ENCODE peak calls at places on chromosomes 1 and 21, in nine cellular contexts. R is CD8-positive, alpha-beta memory T cell; Y is body of pancreas; J is neural progenitor cell; L is thyroid gland; V is esophagus squamous epithelium; I is right lobe of liver; W is SJSA1; C is small intestine. T is an unnamed sample.

GRCh38 chr1:165773324-165773965 is 4.8 kb upstream of the TMCO1 start:
- DNase-seq in L (no peak), J (no peak), C (no peak), V (no peak), Y (no peak), R (no peak), I (no peak), W (peak; percentile 66), T (no peak)

GRCh38 chr1:182595641-182596240 is 6.7 kb upstream of the RNASEL start:
- DNase-seq in L (peak; percentile 77), Y (peak; percentile 85), J (peak; percentile 78), R (peak; percentile 53), C (peak; percentile 67), V (no peak), W (peak; percentile 65), I (peak; percentile 71), T (peak; percentile 77)

GRCh38 chr1:31396633-31397351 is 16.2 kb upstream of the SERINC2 start:
- DNase-seq in W (peak; percentile 76), V (no peak), J (peak; percentile 46), C (no peak), Y (no peak), R (no peak), I (no peak), L (no peak), T (no peak)

GRCh38 chr21:17900990-17901385 is 81.8 kb upstream of the C21orf91 start:
- DNase-seq in R (no peak), I (no peak), C (no peak), W (no peak), Y (no peak), L (no peak), V (no peak), J (no peak), T (no peak)

GRCh38 chr1:161139765-161140164 is 7.3 kb upstream of the DEDD start:
- DNase-seq in Y (peak; percentile 71), I (no peak), R (no peak), V (no peak), W (no peak), J (peak; percentile 56), L (no peak), C (peak; percentile 56), T (no peak)

GRCh38 chr1:222586842-222587241 is 2.9 kb downstream of the TAF1A start:
- DNase-seq in C (no peak), Y (no peak), I (no peak), W (no peak), R (no peak), V (no peak), L (no peak), J (no peak), T (no peak)

GRCh38 chr1:205073511-205073910 is 10.7 kb downstream of the TMEM81 start:
- DNase-seq in I (no peak), V (no peak), W (no peak), R (no peak), C (no peak), J (no peak), Y (no peak), L (no peak), T (no peak)

GRCh38 chr1:160205242-160205973 is at the start of gene PEA15:
- DNase-seq in R (peak; percentile 56), W (peak; percentile 84), C (peak; percentile 66), V (no peak), J (peak; percentile 91), I (peak; percentile 79), Y (peak; percentile 81), L (peak; percentile 74), T (peak; percentile 70)

GRCh38 chr1:31373897-31374486 is 1.1 kb upstream of the FABP3 start:
- DNase-seq in V (no peak), L (no peak), R (no peak), W (no peak), I (no peak), Y (no peak), J (no peak), C (no peak), T (no peak)

GRCh38 chr1:182996816-182997215 is 26.4 kb upstream of the LAMC1 start:
- DNase-seq in I (no peak), R (no peak), L (no peak), Y (no peak), J (no peak), C (no peak), V (no peak), W (no peak), T (no peak)

GRCh38 chr1:108792420-108792819 is 45.9 kb downstream of the STXBP3 start:
- DNase-seq in J (no peak), W (no peak), I (no peak), V (no peak), Y (no peak), R (no peak), L (no peak), C (no peak), T (no peak)

GRCh38 chr21:44925027-44925755 is 4.5 kb upstream of the ITGB2 start:
- DNase-seq in V (no peak), W (no peak), C (no peak), L (no peak), J (no peak), I (no peak), Y (no peak), R (no peak), T (no peak)

GRCh38 chr21:33236799-33237198 is 7.1 kb downstream of the IFNAR2 start:
- DNase-seq in J (no peak), L (no peak), C (no peak), W (no peak), V (no peak), Y (no peak), I (no peak), R (no peak), T (no peak)

GRCh38 chr1:40701684-40702083 is 10.2 kb downstream of the NFYC start:
- DNase-seq in I (no peak), L (no peak), W (no peak), R (no peak), Y (no peak), J (no peak), V (no peak), C (no peak), T (no peak)

GRCh38 chr1:22530701-22531100 is 32.6 kb upstream of the EPHA8 start:
- DNase-seq in W (no peak), C (no peak), L (no peak), V (no peak), J (no peak), Y (peak; percentile 11), R (no peak), I (no peak), T (no peak)

GRCh38 chr1:3691421-3692204 is 39.3 kb downstream of the TP73 start:
- DNase-seq in C (no peak), L (no peak), R (no peak), J (no peak), V (no peak), Y (no peak), I (no peak), W (no peak), T (no peak)
- H3K27me3 ChIP-seq in C (peaks cover 2% of the 10 kb centered on the region), L (no peaks in the 10 kb centered on the region), R (no peaks in the 10 kb centered on the region), J (peaks cover 42% of the 10 kb centered on the region), V (no peaks in the 10 kb centered on the region), Y (no peaks in the 10 kb centered on the region), I (no peaks in the 10 kb centered on the region), W (no peaks in the 10 kb centered on the region), T (no peaks in the 10 kb centered on the region)

GRCh38 chr1:156785458-156785857 is 18.1 kb downstream of the PRCC start:
- DNase-seq in L (no peak), I (no peak), C (no peak), J (no peak), V (no peak), W (no peak), R (no peak), Y (no peak), T (no peak)
- H3K4me3 ChIP-seq in L (no peak overlapping the region), I (no peak overlapping the region), C (no peak overlapping the region), J (no peak overlapping the region), V (no peak overlapping the region), W (no peak overlapping the region), R (no peak overlapping the region), Y (no peak overlapping the region), T (no peak overlapping the region)

GRCh38 chr1:147156643-147157042 is 15.6 kb downstream of the PRKAB2 start:
- DNase-seq in R (no peak), V (no peak), W (no peak), C (no peak), Y (no peak), J (no peak), L (no peak), I (no peak), T (no peak)

GRCh38 chr1:147163019-147163418 is 9.3 kb downstream of the PRKAB2 start:
- DNase-seq in V (no peak), W (no peak), C (no peak), L (no peak), Y (no peak), J (no peak), I (no peak), R (no peak), T (no peak)

GRCh38 chr1:147167361-147167760 is 4.9 kb downstream of the PRKAB2 start:
- DNase-seq in L (no peak), R (no peak), Y (no peak), V (no peak), W (peak; percentile 48), I (no peak), C (peak; percentile 78), J (no peak), T (no peak)

GRCh38 chr1:147162093-147162492 is 10.2 kb downstream of the PRKAB2 start:
- DNase-seq in R (no peak), Y (no peak), I (no peak), L (no peak), C (no peak), J (no peak), V (no peak), W (no peak), T (no peak)
- H3K9me3 ChIP-seq in R (no peaks in the 10 kb centered on the region), Y (no peaks in the 10 kb centered on the region), I (no peaks in the 10 kb centered on the region), L (no peaks in the 10 kb centered on the region), C (no peaks in the 10 kb centered on the region), J (no peaks in the 10 kb centered on the region), V (no peaks in the 10 kb centered on the region), W (no peaks in the 10 kb centered on the region), T (no peaks in the 10 kb centered on the region)

GRCh38 chr1:47682786-47683350 is 245.0 kb downstream of the FOXD2 start:
- DNase-seq in Y (no peak), R (no peak), J (no peak), W (peak; percentile 24), V (no peak), L (no peak), I (peak; percentile 12), C (no peak), T (peak; percentile 23)

GRCh38 chr1:47683402-47683801 is 245.6 kb downstream of the FOXD2 start:
- DNase-seq in R (no peak), W (peak; percentile 9), J (no peak), I (no peak), C (peak; percentile 27), L (no peak), Y (no peak), V (no peak), T (peak; percentile 13)

GRCh38 chr1:47684964-47685762 is 247.3 kb downstream of the FOXD2 start:
- DNase-seq in I (peak; percentile 24), W (peak; percentile 43), V (no peak), R (no peak), C (no peak), Y (no peak), J (no peak), L (no peak), T (peak; percentile 26)

GRCh38 chr1:47685763-47686066 is 247.9 kb downstream of the FOXD2 start:
- DNase-seq in L (no peak), I (no peak), R (no peak), C (no peak), Y (no peak), J (no peak), W (no peak), V (no peak), T (no peak)

DNA sequence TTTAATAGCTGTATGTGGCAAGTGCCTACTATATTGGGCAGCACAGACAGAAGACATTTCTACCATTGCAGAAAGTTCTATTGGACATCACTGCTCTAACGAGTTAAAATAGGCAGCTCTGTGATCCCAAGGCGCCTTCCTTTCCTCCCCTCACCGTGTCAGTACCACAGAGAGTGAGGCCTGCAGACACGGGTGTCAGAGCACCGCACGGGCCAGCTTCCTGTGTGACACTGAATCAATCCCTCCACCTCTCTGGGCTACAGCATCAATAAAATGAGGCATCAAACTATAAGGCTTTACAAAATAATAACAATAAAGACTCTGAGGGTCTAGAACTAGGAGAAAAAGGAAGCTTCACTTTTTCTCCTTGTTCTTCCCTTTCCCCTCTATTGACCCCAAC is 246.7 kb downstream of the FOXD2 start:
- DNase-seq in J (no peak), R (no peak), W (peak; percentile 28), L (no peak), I (no peak), Y (no peak), V (no peak), C (no peak), T (peak; percentile 6)
- H3K27me3 ChIP-seq in J (no peaks in the 10 kb centered on the region), R (no peaks in the 10 kb centered on the region), W (no peaks in the 10 kb centered on the region), L (no peaks in the 10 kb centered on the region), I (no peaks in the 10 kb centered on the region), Y (peaks cover 7% of the 10 kb centered on the region), V (no peaks in the 10 kb centered on the region), C (no peaks in the 10 kb centered on the region), T (no peaks in the 10 kb centered on the region)